ENCODE peak calls at places on chromosomes 4 and X, in ten cellular contexts. C, B, N, I, J, O, G, A, T and R are unnamed samples.
A peak's percentile ranks its signal among the peaks of the same experiment; 100 is the strongest.

GRCh38 chrX:114465689-114466088 is 118.2 kb upstream of the HTR2C start:
- DNase-seq in C (no peak), J (no peak), I (no peak), O (no peak), B (no peak), G (no peak), N (no peak), T (no peak), A (no peak), R (no peak)

GRCh38 chr4:158914178-158914577 is 145.4 kb downstream of the FNIP2 start:
- DNase-seq in N (no peak), I (no peak), J (no peak), G (no peak), C (peak; percentile 70), A (peak; percentile 84), T (no peak), B (peak; percentile 74), O (no peak), R (no peak)

GRCh38 chr4:164467493-164467892 is 286.4 kb upstream of the SMIM31 start:
- DNase-seq in T (no peak), I (no peak), C (no peak), B (no peak), A (no peak), O (no peak), G (no peak), N (no peak), J (no peak), R (no peak)

GRCh38 chr4:74640111-74640903 is 154.0 kb downstream of the BTC start:
- DNase-seq in C (no peak), T (no peak), O (no peak), B (peak; percentile 97), G (no peak), N (no peak), A (peak; percentile 92), I (no peak), J (no peak), R (no peak)

GRCh38 chr4:7202391-7202790 is 10.1 kb downstream of the SORCS2 start:
- DNase-seq in A (peak; percentile 37), C (no peak), J (no peak), N (no peak), O (no peak), I (no peak), T (no peak), B (no peak), G (no peak), R (no peak)

GRCh38 chr4:128228021-128228571 is 59.5 kb downstream of the PGRMC2 start:
- DNase-seq in C (no peak), T (no peak), B (peak; percentile 42), G (peak; percentile 86), J (no peak), A (no peak), N (no peak), I (no peak), O (no peak), R (no peak)

GRCh38 chrX:45771560-45772340 is 571.1 kb upstream of the DIPK2B start:
- DNase-seq in N (peak; percentile 58), O (peak; percentile 72), I (peak; percentile 25), G (no peak), C (peak; percentile 73), B (peak; percentile 81), A (peak; percentile 80), T (no peak), J (no peak), R (no peak)

GRCh38 chr4:147760695-147761094 is 28.8 kb downstream of the ARHGAP10 start:
- DNase-seq in C (peak; percentile 43), B (no peak), A (no peak), G (no peak), O (no peak), N (peak; percentile 68), I (peak; percentile 43), T (no peak), J (peak; percentile 76), R (no peak)

GRCh38 chr4:152640058-152640921 is 39.5 kb downstream of the TMEM154 start:
- DNase-seq in I (no peak), T (no peak), O (peak; percentile 25), A (peak; percentile 28), C (peak; percentile 40), J (no peak), G (no peak), N (no peak), B (peak; percentile 51), R (no peak)

GRCh38 chr4:16294455-16294854 is 68.2 kb upstream of the TAPT1 start:
- DNase-seq in J (no peak), C (no peak), B (no peak), N (no peak), G (no peak), O (no peak), T (no peak), I (no peak), A (peak; percentile 52), R (no peak)

GRCh38 chrX:42686706-42687105 is 91.3 kb downstream of the PPP1R2C start:
- DNase-seq in T (no peak), O (no peak), C (no peak), I (no peak), G (no peak), J (no peak), N (no peak), A (no peak), B (no peak), R (no peak)

GRCh38 chr4:73486497-73486896 is 5.0 kb downstream of the AFM start:
- DNase-seq in O (no peak), B (no peak), A (no peak), N (no peak), T (no peak), J (no peak), I (no peak), G (no peak), C (no peak), R (no peak)

GRCh38 chr4:8201341-8201781 is 2.3 kb downstream of the SH3TC1 start:
- DNase-seq in O (peak; percentile 38), B (no peak), J (no peak), C (no peak), N (no peak), I (peak; percentile 55), T (peak; percentile 62), G (no peak), A (no peak), R (peak; percentile 70)

GRCh38 chr4:132483-132882 is 8.2 kb downstream of the ZNF718 start:
- DNase-seq in O (no peak), A (no peak), N (no peak), G (no peak), T (no peak), C (no peak), B (no peak), I (no peak), J (no peak), R (no peak)
- H3K36me3 ChIP-seq in O (peaks cover 26% of the 10 kb centered on the region), A (peaks cover 27% of the 10 kb centered on the region), N (peaks cover 7% of the 10 kb centered on the region), G (no peaks in the 10 kb centered on the region), T (peaks cover 10% of the 10 kb centered on the region), C (peaks cover 45% of the 10 kb centered on the region), B (peaks cover 5% of the 10 kb centered on the region), I (peaks cover 76% of the 10 kb centered on the region), J (peaks cover 70% of the 10 kb centered on the region), R (peaks cover 24% of the 10 kb centered on the region)

DNA sequence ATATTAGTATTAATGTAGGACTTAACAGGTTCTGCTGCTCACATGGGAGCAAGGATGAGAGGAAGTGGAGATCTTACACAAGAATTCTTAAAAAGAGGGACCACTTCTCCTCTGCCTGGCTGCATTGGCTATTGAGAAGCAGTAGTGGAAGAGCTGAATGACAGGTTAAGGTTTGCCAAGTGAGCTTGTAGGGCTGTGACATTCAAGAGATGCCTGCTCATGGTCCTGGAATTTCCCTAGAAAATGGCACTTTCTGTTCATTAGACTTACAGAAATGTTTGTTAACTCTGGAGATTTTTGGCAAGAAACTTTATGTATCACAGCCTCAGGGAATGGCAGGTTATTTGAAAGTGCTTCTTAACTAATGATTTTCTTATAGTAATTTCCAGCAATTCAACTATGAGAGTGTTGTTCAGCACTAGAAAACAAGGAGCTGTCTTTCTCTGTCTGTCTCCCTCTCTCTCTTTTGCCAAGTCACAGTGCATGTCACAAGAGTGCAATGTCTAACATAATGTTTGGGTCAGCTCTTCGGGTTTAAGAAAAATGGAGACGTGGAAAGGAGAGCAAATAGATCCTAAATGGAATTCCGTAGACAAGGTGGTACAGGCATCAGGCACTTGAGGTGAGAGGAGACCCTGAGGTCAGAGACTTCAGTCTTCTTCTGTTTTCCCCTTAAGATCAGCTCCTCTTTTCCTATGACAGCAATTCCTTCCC is 8.3 kb upstream of the NAP1L5 start:
- DNase-seq in B (peak; percentile 23), J (no peak), G (no peak), I (no peak), N (no peak), O (no peak), T (no peak), A (peak; percentile 57), C (no peak), R (no peak)
- H3K4me3 ChIP-seq in B (no peak overlapping the region), J (no peak overlapping the region), G (no peak overlapping the region), I (no peak overlapping the region), N (no peak overlapping the region), O (no peak overlapping the region), T (no peak overlapping the region), A (no peak overlapping the region), C (no peak overlapping the region), R (no peak overlapping the region)

GRCh38 chrX:2859197-2859797 is 30.6 kb downstream of the GYG2 start:
- DNase-seq in J (no peak), T (no peak), N (no peak), A (no peak), C (no peak), O (no peak), I (no peak), G (no peak), B (no peak), R (no peak)

GRCh38 chrX:2855761-2856160 is 27.0 kb downstream of the GYG2 start:
- DNase-seq in O (no peak), G (no peak), T (no peak), B (no peak), A (no peak), N (no peak), I (no peak), C (no peak), J (no peak), R (no peak)

GRCh38 chrX:2854918-2855317 is 26.2 kb downstream of the GYG2 start:
- DNase-seq in C (no peak), B (no peak), N (no peak), O (no peak), A (no peak), G (no peak), I (no peak), T (no peak), J (no peak), R (no peak)
- H3K36me3 ChIP-seq in C (peaks cover 12% of the 10 kb centered on the region), B (no peaks in the 10 kb centered on the region), N (no peaks in the 10 kb centered on the region), O (no peaks in the 10 kb centered on the region), A (peaks cover 13% of the 10 kb centered on the region), G (no peaks in the 10 kb centered on the region), I (no peaks in the 10 kb centered on the region), T (no peaks in the 10 kb centered on the region), J (no peaks in the 10 kb centered on the region), R (peaks cover 25% of the 10 kb centered on the region)

GRCh38 chr4:48491514-48492176 is 1.6 kb downstream of the ZAR1 start:
- DNase-seq in G (no peak), A (no peak), N (no peak), T (no peak), O (no peak), C (no peak), I (no peak), J (no peak), B (no peak), R (peak; percentile 34)
- H3K4me3 ChIP-seq in G (no peak overlapping the region), A (no peak overlapping the region), N (no peak overlapping the region), T (no peak overlapping the region), O (no peak overlapping the region), C (no peak overlapping the region), I (peak overlapping the region; percentile 63), J (no peak overlapping the region), B (no peak overlapping the region), R (peak overlapping the region; percentile 48)